ENCODE peak calls at places on chromosomes 6 and 20, in ten cellular contexts. One of them, this sample, is unnamed.

GRCh38 chr6:35359346-35359743 is 17.0 kb downstream of the PPARD start:
- ATAC-seq in Right ventricle myocardium superior: no peak
- ATAC-seq in IMR-90: no peak
- ATAC-seq in heart left ventricle: no peak
- ATAC-seq in natural killer cell: no peak
- ATAC-seq in psoas muscle: no peak
- ATAC-seq in activated T-helper 17 cell treated with anti-CD3 and anti-CD28 coated beads, Interleukin-2, amount 50 U/mL, for 72 hours: no peak
- ATAC-seq in sciatic nerve: no peak
- ATAC-seq in pancreas: no peak
- ATAC-seq in left cardiac atrium: no peak
- ATAC-seq in this sample: no peak

GRCh38 chr6:170201361-170201760 is 89.5 kb downstream of the DLL1 start:
- ATAC-seq in Right ventricle myocardium superior: no peak
- ATAC-seq in IMR-90: no peak
- ATAC-seq in heart left ventricle: no peak
- ATAC-seq in natural killer cell: no peak
- ATAC-seq in psoas muscle: no peak
- ATAC-seq in activated T-helper 17 cell treated with anti-CD3 and anti-CD28 coated beads, Interleukin-2, amount 50 U/mL, for 72 hours: no peak
- ATAC-seq in sciatic nerve: no peak
- ATAC-seq in pancreas: no peak
- ATAC-seq in left cardiac atrium: no peak
- ATAC-seq in this sample: no peak

GRCh38 chr6:122696079-122696478 is 83.4 kb upstream of the FABP7 start:
- ATAC-seq in Right ventricle myocardium superior: no peak
- ATAC-seq in IMR-90: peak; percentile 75
- ATAC-seq in heart left ventricle: no peak
- ATAC-seq in natural killer cell: no peak
- ATAC-seq in psoas muscle: no peak
- ATAC-seq in activated T-helper 17 cell treated with anti-CD3 and anti-CD28 coated beads, Interleukin-2, amount 50 U/mL, for 72 hours: no peak
- ATAC-seq in sciatic nerve: no peak
- ATAC-seq in pancreas: no peak
- ATAC-seq in left cardiac atrium: no peak
- ATAC-seq in this sample: no peak

GRCh38 chr6:168081858-168082546 is 3.0 kb upstream of the FRMD1 start:
- ATAC-seq in Right ventricle myocardium superior: no peak
- ATAC-seq in IMR-90: no peak
- ATAC-seq in heart left ventricle: no peak
- ATAC-seq in natural killer cell: no peak
- ATAC-seq in psoas muscle: no peak
- ATAC-seq in activated T-helper 17 cell treated with anti-CD3 and anti-CD28 coated beads, Interleukin-2, amount 50 U/mL, for 72 hours: no peak
- ATAC-seq in sciatic nerve: no peak
- ATAC-seq in pancreas: no peak
- ATAC-seq in left cardiac atrium: no peak
- ATAC-seq in this sample: no peak

GRCh38 chr6:170575250-170575649 is 9.2 kb downstream of the PDCD2 start:
- ATAC-seq in Right ventricle myocardium superior: no peak
- ATAC-seq in IMR-90: peak; percentile 59
- ATAC-seq in heart left ventricle: no peak
- ATAC-seq in natural killer cell: no peak
- ATAC-seq in psoas muscle: no peak
- ATAC-seq in activated T-helper 17 cell treated with anti-CD3 and anti-CD28 coated beads, Interleukin-2, amount 50 U/mL, for 72 hours: no peak
- ATAC-seq in sciatic nerve: no peak
- ATAC-seq in pancreas: no peak
- ATAC-seq in left cardiac atrium: no peak
- ATAC-seq in this sample: no peak

GRCh38 chr6:90078513-90079289 is 184.4 kb downstream of the GJA10 start:
- ATAC-seq in Right ventricle myocardium superior: no peak
- ATAC-seq in IMR-90: no peak
- ATAC-seq in heart left ventricle: no peak
- ATAC-seq in natural killer cell: peak; percentile 51
- ATAC-seq in psoas muscle: no peak
- ATAC-seq in activated T-helper 17 cell treated with anti-CD3 and anti-CD28 coated beads, Interleukin-2, amount 50 U/mL, for 72 hours: peak; percentile 65
- ATAC-seq in sciatic nerve: no peak
- ATAC-seq in pancreas: no peak
- ATAC-seq in left cardiac atrium: no peak
- ATAC-seq in this sample: no peak

GRCh38 chr6:148195511-148195910 is 147.1 kb upstream of the SASH1 start:
- ATAC-seq in Right ventricle myocardium superior: no peak
- ATAC-seq in IMR-90: no peak
- ATAC-seq in heart left ventricle: no peak
- ATAC-seq in natural killer cell: no peak
- ATAC-seq in psoas muscle: no peak
- ATAC-seq in activated T-helper 17 cell treated with anti-CD3 and anti-CD28 coated beads, Interleukin-2, amount 50 U/mL, for 72 hours: peak; percentile 37
- ATAC-seq in sciatic nerve: no peak
- ATAC-seq in pancreas: no peak
- ATAC-seq in left cardiac atrium: no peak
- ATAC-seq in this sample: no peak

GRCh38 chr20:60266184-60266823 is 308.1 kb downstream of the CDH26 start:
- ATAC-seq in Right ventricle myocardium superior: no peak
- ATAC-seq in IMR-90: no peak
- ATAC-seq in heart left ventricle: no peak
- ATAC-seq in natural killer cell: no peak
- ATAC-seq in psoas muscle: no peak
- ATAC-seq in activated T-helper 17 cell treated with anti-CD3 and anti-CD28 coated beads, Interleukin-2, amount 50 U/mL, for 72 hours: no peak
- ATAC-seq in sciatic nerve: no peak
- ATAC-seq in pancreas: no peak
- ATAC-seq in left cardiac atrium: no peak
- ATAC-seq in this sample: no peak

GRCh38 chr20:9143926-9144325 is 75.0 kb downstream of the PLCB4 start:
- ATAC-seq in Right ventricle myocardium superior: no peak
- ATAC-seq in IMR-90: no peak
- ATAC-seq in heart left ventricle: no peak
- ATAC-seq in natural killer cell: no peak
- ATAC-seq in psoas muscle: no peak
- ATAC-seq in activated T-helper 17 cell treated with anti-CD3 and anti-CD28 coated beads, Interleukin-2, amount 50 U/mL, for 72 hours: no peak
- ATAC-seq in sciatic nerve: no peak
- ATAC-seq in pancreas: no peak
- ATAC-seq in left cardiac atrium: no peak
- ATAC-seq in this sample: no peak

GRCh38 chr20:22805970-22806369 is 221.6 kb upstream of the FOXA2 start:
- ATAC-seq in Right ventricle myocardium superior: peak; percentile 58
- ATAC-seq in IMR-90: no peak
- ATAC-seq in heart left ventricle: no peak
- ATAC-seq in natural killer cell: no peak
- ATAC-seq in psoas muscle: no peak
- ATAC-seq in activated T-helper 17 cell treated with anti-CD3 and anti-CD28 coated beads, Interleukin-2, amount 50 U/mL, for 72 hours: no peak
- ATAC-seq in sciatic nerve: no peak
- ATAC-seq in pancreas: no peak
- ATAC-seq in left cardiac atrium: peak; percentile 21
- ATAC-seq in this sample: no peak

GRCh38 chr20:2279245-2279779 is 16.5 kb upstream of the TGM3 start:
- ATAC-seq in Right ventricle myocardium superior: no peak
- ATAC-seq in IMR-90: no peak
- ATAC-seq in heart left ventricle: no peak
- ATAC-seq in natural killer cell: no peak
- ATAC-seq in psoas muscle: no peak
- ATAC-seq in activated T-helper 17 cell treated with anti-CD3 and anti-CD28 coated beads, Interleukin-2, amount 50 U/mL, for 72 hours: no peak
- ATAC-seq in sciatic nerve: no peak
- ATAC-seq in pancreas: no peak
- ATAC-seq in left cardiac atrium: no peak
- ATAC-seq in this sample: no peak

GRCh38 chr6:131660195-131660594 is 23.1 kb downstream of the ENPP3 start:
- ATAC-seq in Right ventricle myocardium superior: no peak
- ATAC-seq in IMR-90: peak; percentile 53
- ATAC-seq in heart left ventricle: no peak
- ATAC-seq in natural killer cell: no peak
- ATAC-seq in psoas muscle: no peak
- ATAC-seq in activated T-helper 17 cell treated with anti-CD3 and anti-CD28 coated beads, Interleukin-2, amount 50 U/mL, for 72 hours: peak; percentile 63
- ATAC-seq in sciatic nerve: no peak
- ATAC-seq in pancreas: no peak
- ATAC-seq in left cardiac atrium: no peak
- ATAC-seq in this sample: no peak

GRCh38 chr6:116783852-116784251 is 18.3 kb upstream of the FAM162B start:
- ATAC-seq in Right ventricle myocardium superior: no peak
- ATAC-seq in IMR-90: peak; percentile 62
- ATAC-seq in heart left ventricle: no peak
- ATAC-seq in natural killer cell: no peak
- ATAC-seq in psoas muscle: no peak
- ATAC-seq in activated T-helper 17 cell treated with anti-CD3 and anti-CD28 coated beads, Interleukin-2, amount 50 U/mL, for 72 hours: no peak
- ATAC-seq in sciatic nerve: peak; percentile 72
- ATAC-seq in pancreas: no peak
- ATAC-seq in left cardiac atrium: no peak
- ATAC-seq in this sample: no peak

GRCh38 chr6:158933075-158933474 is 66.9 kb downstream of the RSPH3 start:
- ATAC-seq in Right ventricle myocardium superior: no peak
- ATAC-seq in IMR-90: no peak
- ATAC-seq in heart left ventricle: no peak
- ATAC-seq in natural killer cell: no peak
- ATAC-seq in psoas muscle: no peak
- ATAC-seq in activated T-helper 17 cell treated with anti-CD3 and anti-CD28 coated beads, Interleukin-2, amount 50 U/mL, for 72 hours: no peak
- ATAC-seq in sciatic nerve: no peak
- ATAC-seq in pancreas: peak; percentile 58
- ATAC-seq in left cardiac atrium: no peak
- ATAC-seq in this sample: no peak

GRCh38 chr20:22531756-22532155 is 52.6 kb downstream of the FOXA2 start:
- ATAC-seq in Right ventricle myocardium superior: no peak
- ATAC-seq in IMR-90: no peak
- ATAC-seq in heart left ventricle: no peak
- ATAC-seq in natural killer cell: no peak
- ATAC-seq in psoas muscle: no peak
- ATAC-seq in activated T-helper 17 cell treated with anti-CD3 and anti-CD28 coated beads, Interleukin-2, amount 50 U/mL, for 72 hours: no peak
- ATAC-seq in sciatic nerve: no peak
- ATAC-seq in pancreas: no peak
- ATAC-seq in left cardiac atrium: no peak
- ATAC-seq in this sample: no peak

GRCh38 chr20:21102691-21103311 is 3.4 kb downstream of the LINC00237 start:
- ATAC-seq in Right ventricle myocardium superior: peak; percentile 80
- ATAC-seq in IMR-90: peak; percentile 43
- ATAC-seq in heart left ventricle: peak; percentile 66
- ATAC-seq in natural killer cell: peak; percentile 60
- ATAC-seq in psoas muscle: peak; percentile 58
- ATAC-seq in activated T-helper 17 cell treated with anti-CD3 and anti-CD28 coated beads, Interleukin-2, amount 50 U/mL, for 72 hours: peak; percentile 60
- ATAC-seq in sciatic nerve: peak; percentile 52
- ATAC-seq in pancreas: peak; percentile 83
- ATAC-seq in left cardiac atrium: peak; percentile 73
- ATAC-seq in this sample: no peak

GRCh38 chr6:7151381-7151780 is 43.6 kb downstream of the RREB1 start:
- ATAC-seq in Right ventricle myocardium superior: no peak
- ATAC-seq in IMR-90: no peak
- ATAC-seq in heart left ventricle: peak; percentile 29
- ATAC-seq in natural killer cell: no peak
- ATAC-seq in psoas muscle: peak; percentile 20
- ATAC-seq in activated T-helper 17 cell treated with anti-CD3 and anti-CD28 coated beads, Interleukin-2, amount 50 U/mL, for 72 hours: no peak
- ATAC-seq in sciatic nerve: peak; percentile 49
- ATAC-seq in pancreas: peak; percentile 49
- ATAC-seq in left cardiac atrium: no peak
- ATAC-seq in this sample: no peak

GRCh38 chr20:45187693-45188092 is 13.0 kb downstream of the PI3 start:
- ATAC-seq in Right ventricle myocardium superior: no peak
- ATAC-seq in IMR-90: no peak
- ATAC-seq in heart left ventricle: no peak
- ATAC-seq in natural killer cell: no peak
- ATAC-seq in psoas muscle: no peak
- ATAC-seq in activated T-helper 17 cell treated with anti-CD3 and anti-CD28 coated beads, Interleukin-2, amount 50 U/mL, for 72 hours: no peak
- ATAC-seq in sciatic nerve: no peak
- ATAC-seq in pancreas: no peak
- ATAC-seq in left cardiac atrium: no peak
- ATAC-seq in this sample: no peak

GRCh38 chr20:46399401-46399800 is 7.0 kb downstream of the ELMO2 start:
- ATAC-seq in Right ventricle myocardium superior: peak; percentile 6
- ATAC-seq in IMR-90: no peak
- ATAC-seq in heart left ventricle: peak; percentile 40
- ATAC-seq in natural killer cell: peak; percentile 35
- ATAC-seq in psoas muscle: peak; percentile 14
- ATAC-seq in activated T-helper 17 cell treated with anti-CD3 and anti-CD28 coated beads, Interleukin-2, amount 50 U/mL, for 72 hours: peak; percentile 14
- ATAC-seq in sciatic nerve: no peak
- ATAC-seq in pancreas: peak; percentile 59
- ATAC-seq in left cardiac atrium: no peak
- ATAC-seq in this sample: no peak

GRCh38 chr6:155154158-155154830 is 109.5 kb upstream of the CLDN20 start:
- ATAC-seq in Right ventricle myocardium superior: no peak
- ATAC-seq in IMR-90: peak; percentile 61
- ATAC-seq in heart left ventricle: no peak
- ATAC-seq in natural killer cell: no peak
- ATAC-seq in psoas muscle: no peak
- ATAC-seq in activated T-helper 17 cell treated with anti-CD3 and anti-CD28 coated beads, Interleukin-2, amount 50 U/mL, for 72 hours: peak; percentile 78
- ATAC-seq in sciatic nerve: peak; percentile 41
- ATAC-seq in pancreas: no peak
- ATAC-seq in left cardiac atrium: peak; percentile 48
- ATAC-seq in this sample: peak; percentile 69

GRCh38 chr6:20447157-20447556 is 45.5 kb downstream of the E2F3 start:
- ATAC-seq in Right ventricle myocardium superior: no peak
- ATAC-seq in IMR-90: peak; percentile 59
- ATAC-seq in heart left ventricle: no peak
- ATAC-seq in natural killer cell: no peak
- ATAC-seq in psoas muscle: peak; percentile 71
- ATAC-seq in activated T-helper 17 cell treated with anti-CD3 and anti-CD28 coated beads, Interleukin-2, amount 50 U/mL, for 72 hours: no peak
- ATAC-seq in sciatic nerve: peak; percentile 92
- ATAC-seq in pancreas: no peak
- ATAC-seq in left cardiac atrium: no peak
- ATAC-seq in this sample: no peak

GRCh38 chr6:129276461-129276860 is 393.5 kb downstream of the LAMA2 start:
- ATAC-seq in Right ventricle myocardium superior: no peak
- ATAC-seq in IMR-90: no peak
- ATAC-seq in heart left ventricle: no peak
- ATAC-seq in natural killer cell: no peak
- ATAC-seq in psoas muscle: no peak
- ATAC-seq in activated T-helper 17 cell treated with anti-CD3 and anti-CD28 coated beads, Interleukin-2, amount 50 U/mL, for 72 hours: no peak
- ATAC-seq in sciatic nerve: no peak
- ATAC-seq in pancreas: no peak
- ATAC-seq in left cardiac atrium: no peak
- ATAC-seq in this sample: no peak

GRCh38 chr20:60219984-60220540 is 261.8 kb downstream of the CDH26 start:
- ATAC-seq in Right ventricle myocardium superior: no peak
- ATAC-seq in IMR-90: no peak
- ATAC-seq in heart left ventricle: no peak
- ATAC-seq in natural killer cell: no peak
- ATAC-seq in psoas muscle: peak; percentile 17
- ATAC-seq in activated T-helper 17 cell treated with anti-CD3 and anti-CD28 coated beads, Interleukin-2, amount 50 U/mL, for 72 hours: no peak
- ATAC-seq in sciatic nerve: no peak
- ATAC-seq in pancreas: no peak
- ATAC-seq in left cardiac atrium: no peak
- ATAC-seq in this sample: no peak

GRCh38 chr6:13535306-13535705 is 39.1 kb upstream of the SIRT5 start:
- ATAC-seq in Right ventricle myocardium superior: no peak
- ATAC-seq in IMR-90: no peak
- ATAC-seq in heart left ventricle: no peak
- ATAC-seq in natural killer cell: no peak
- ATAC-seq in psoas muscle: no peak
- ATAC-seq in activated T-helper 17 cell treated with anti-CD3 and anti-CD28 coated beads, Interleukin-2, amount 50 U/mL, for 72 hours: no peak
- ATAC-seq in sciatic nerve: no peak
- ATAC-seq in pancreas: no peak
- ATAC-seq in left cardiac atrium: peak; percentile 59
- ATAC-seq in this sample: no peak

GRCh38 chr20:38195521-38195920 is 30.5 kb upstream of the TGM2 start:
- ATAC-seq in Right ventricle myocardium superior: no peak
- ATAC-seq in IMR-90: no peak
- ATAC-seq in heart left ventricle: no peak
- ATAC-seq in natural killer cell: no peak
- ATAC-seq in psoas muscle: no peak
- ATAC-seq in activated T-helper 17 cell treated with anti-CD3 and anti-CD28 coated beads, Interleukin-2, amount 50 U/mL, for 72 hours: no peak
- ATAC-seq in sciatic nerve: no peak
- ATAC-seq in pancreas: no peak
- ATAC-seq in left cardiac atrium: peak; percentile 34
- ATAC-seq in this sample: no peak

GRCh38 chr20:5677389-5677788 is 72.8 kb upstream of the SHLD1 start:
- ATAC-seq in Right ventricle myocardium superior: no peak
- ATAC-seq in IMR-90: no peak
- ATAC-seq in heart left ventricle: no peak
- ATAC-seq in natural killer cell: no peak
- ATAC-seq in psoas muscle: no peak
- ATAC-seq in activated T-helper 17 cell treated with anti-CD3 and anti-CD28 coated beads, Interleukin-2, amount 50 U/mL, for 72 hours: no peak
- ATAC-seq in sciatic nerve: no peak
- ATAC-seq in pancreas: no peak
- ATAC-seq in left cardiac atrium: no peak
- ATAC-seq in this sample: no peak

GRCh38 chr6:146895772-146896061 is 296.9 kb downstream of the ADGB start:
- ATAC-seq in Right ventricle myocardium superior: no peak
- ATAC-seq in IMR-90: no peak
- ATAC-seq in heart left ventricle: no peak
- ATAC-seq in natural killer cell: no peak
- ATAC-seq in psoas muscle: no peak
- ATAC-seq in activated T-helper 17 cell treated with anti-CD3 and anti-CD28 coated beads, Interleukin-2, amount 50 U/mL, for 72 hours: no peak
- ATAC-seq in sciatic nerve: no peak
- ATAC-seq in pancreas: no peak
- ATAC-seq in left cardiac atrium: no peak
- ATAC-seq in this sample: no peak

GRCh38 chr6:3230275-3231212 is 3.1 kb upstream of the TUBB2B start:
- ATAC-seq in Right ventricle myocardium superior: no peak
- ATAC-seq in IMR-90: peak; percentile 3
- ATAC-seq in heart left ventricle: no peak
- ATAC-seq in natural killer cell: no peak
- ATAC-seq in psoas muscle: no peak
- ATAC-seq in activated T-helper 17 cell treated with anti-CD3 and anti-CD28 coated beads, Interleukin-2, amount 50 U/mL, for 72 hours: no peak
- ATAC-seq in sciatic nerve: peak; percentile 1
- ATAC-seq in pancreas: peak; percentile 29
- ATAC-seq in left cardiac atrium: peak; percentile 2
- ATAC-seq in this sample: no peak

This sample was measured in gastroesophageal sphincter.